ENCODE peak calls at places on chromosome 4, in five cellular contexts. B, C, Z, Q and H are unnamed samples. For H4K20me1, the result is how much of the 10 kb centered on the place peaks cover.

GRCh38 chr4:16820304-16820703 is 78.1 kb downstream of the LDB2 start:
- DNase-seq in B (no peak), C (no peak), Z (no peak), Q (no peak), H (no peak)

GRCh38 chr4:174545268-174545667 is 23.0 kb upstream of the HPGD start:
- DNase-seq in B (no peak), C (no peak), Z (no peak), Q (no peak), H (no peak)

GRCh38 chr4:138868562-138868961 is 147.0 kb upstream of the NOCT start:
- DNase-seq in B (peak), C (no peak), Z (no peak), Q (no peak), H (no peak)

GRCh38 chr4:110005461-110006056 is 92.9 kb downstream of the EGF start:
- DNase-seq in B (peak), C (peak), Z (peak), Q (peak), H (no peak)

GRCh38 chr4:56979674-56980073 is 978 bp downstream of the POLR2B start:
- DNase-seq in B (peak), C (no peak), Z (no peak), Q (no peak), H (no peak)

GRCh38 chr4:173217727-173218126 is 49.1 kb downstream of the GALNT7 start:
- DNase-seq in B (peak), C (no peak), Z (no peak), Q (peak), H (no peak)

GRCh38 chr4:177220376-177220775 is 89.3 kb upstream of the NEIL3 start:
- DNase-seq in B (peak), C (no peak), Z (no peak), Q (no peak), H (no peak)

GRCh38 chr4:7434766-7435150 is at the start of gene PSAPL1:
- DNase-seq in B (peak), C (peak), Z (no peak), Q (peak), H (no peak)

GRCh38 chr4:81504685-81505598 is 33.2 kb upstream of the RASGEF1B start:
- DNase-seq in B (no peak), C (no peak), Z (no peak), Q (no peak), H (no peak)

GRCh38 chr4:56828784-56829535 is 7.5 kb upstream of the SPINK2 start:
- DNase-seq in B (peak), C (no peak), Z (no peak), Q (no peak), H (no peak)

GRCh38 chr4:10082047-10082446 is 34.6 kb downstream of the WDR1 start:
- DNase-seq in B (no peak), C (no peak), Z (no peak), Q (peak), H (no peak)

GRCh38 chr4:82043081-82043808 is 330.5 kb downstream of the HNRNPD start:
- DNase-seq in B (no peak), C (no peak), Z (no peak), Q (no peak), H (no peak)

GRCh38 chr4:169870507-169870906 is 112.8 kb upstream of the HPF1 start:
- DNase-seq in B (no peak), C (no peak), Z (no peak), Q (no peak), H (no peak)

GRCh38 chr4:109389367-109390118 is 44.1 kb upstream of the SEC24B start:
- DNase-seq in B (no peak), C (no peak), Z (peak), Q (no peak), H (no peak)

GRCh38 chr4:147015531-147015930 is 69.9 kb upstream of the TTC29 start:
- DNase-seq in B (no peak), C (no peak), Z (no peak), Q (no peak), H (no peak)

GRCh38 chr4:179398414-179398813 is 1956.2 kb upstream of the AGA start:
- DNase-seq in B (no peak), C (no peak), Z (no peak), Q (no peak), H (no peak)

GRCh38 chr4:89661490-89661889 is 175.5 kb downstream of the SNCA start:
- DNase-seq in B (peak), C (no peak), Z (no peak), Q (no peak), H (no peak)

GRCh38 chr4:75940692-75941253 is at the start of gene NAAA:
- DNase-seq in B (peak), C (peak), Z (no peak), Q (peak), H (peak)

GRCh38 chr4:188031751-188032150 is 36.2 kb downstream of the ZFP42 start:
- DNase-seq in B (no peak), C (no peak), Z (no peak), Q (no peak), H (peak)

GRCh38 chr4:163092093-163092492 is 74.6 kb downstream of the NAF1 start:
- DNase-seq in B (no peak), C (no peak), Z (no peak), Q (no peak), H (no peak)

GRCh38 chr4:717601-718320 is 12.1 kb downstream of the PCGF3 start:
- DNase-seq in B (no peak), C (no peak), Z (no peak), Q (no peak), H (no peak)

GRCh38 chr4:5385741-5386251 is 322.6 kb downstream of the EVC2 start:
- DNase-seq in B (no peak), C (no peak), Z (no peak), Q (peak), H (no peak)

GRCh38 chr4:155371432-155372043 is 5.2 kb downstream of the MAP9 start:
- DNase-seq in B (peak), C (peak), Z (no peak), Q (no peak), H (no peak)

GRCh38 chr4:147693202-147693601 is 9.2 kb upstream of the PRMT9 start:
- DNase-seq in B (no peak), C (no peak), Z (no peak), Q (no peak), H (no peak)

GRCh38 chr4:26624042-26624441 is 40.2 kb downstream of the TBC1D19 start:
- DNase-seq in B (no peak), C (no peak), Z (no peak), Q (no peak), H (no peak)

GRCh38 chr4:138110815-138111214 is 131.3 kb downstream of the SLC7A11 start:
- DNase-seq in B (peak), C (no peak), Z (no peak), Q (no peak), H (no peak)

GRCh38 chr4:170736710-170737109 is 647.0 kb upstream of the AADAT start:
- DNase-seq in B (no peak), C (no peak), Z (no peak), Q (no peak), H (no peak)

GRCh38 chr4:55248756-55249155 is 97.3 kb upstream of the SRD5A3 start:
- DNase-seq in B (peak), C (no peak), Z (no peak), Q (no peak), H (no peak)

GRCh38 chr4:55249476-55249875 is 96.6 kb upstream of the SRD5A3 start:
- DNase-seq in B (no peak), C (no peak), Z (no peak), Q (no peak), H (no peak)

GRCh38 chr4:55251896-55252295 is 94.1 kb upstream of the SRD5A3 start:
- DNase-seq in B (no peak), C (no peak), Z (no peak), Q (no peak), H (no peak)

GRCh38 chr4:55251352-55251751 is 94.7 kb upstream of the SRD5A3 start:
- DNase-seq in B (no peak), C (no peak), Z (no peak), Q (no peak), H (no peak)

DNA sequence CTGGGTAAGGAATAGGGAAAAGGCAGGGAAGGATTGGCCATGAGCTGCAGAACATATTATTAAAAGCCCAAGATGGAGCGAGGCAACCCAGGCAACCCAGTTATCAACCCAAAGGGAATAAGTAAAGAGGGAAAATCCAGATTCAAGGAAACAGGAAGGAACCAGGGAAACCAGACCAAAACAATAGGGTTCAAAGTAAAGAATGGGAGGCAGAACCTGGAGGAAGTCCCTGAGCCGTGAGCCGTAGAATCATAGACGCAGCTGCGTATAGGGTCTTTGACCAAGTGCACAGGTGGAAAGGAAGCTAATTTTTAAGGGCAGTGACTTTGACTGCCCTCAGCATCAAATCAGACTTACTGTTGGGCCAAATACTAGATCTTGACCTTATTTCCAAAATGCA is 98.5 kb upstream of the SRD5A3 start:
- DNase-seq in B (no peak), C (no peak), Z (no peak), Q (no peak), H (no peak)
- TF ChIP-seq CEBPB in B (no peak), C (no peak), Z (no peak), Q (no peak), H (no peak)

GRCh38 chr4:1842993-1843448 is 12.9 kb downstream of the LETM1 start:
- DNase-seq in B (peak), C (no peak), Z (no peak), Q (no peak), H (no peak)
- H4K20me1 ChIP-seq in B (under half), C (under half), Z (under half), Q (under half), H (under half)

GRCh38 chr4:29770627-29771026 is 949.5 kb upstream of the PCDH7 start:
- DNase-seq in B (peak), C (peak), Z (no peak), Q (no peak), H (no peak)
- TF ChIP-seq CEBPB in B (no peak), C (no peak), Z (no peak), Q (no peak), H (no peak)

GRCh38 chr4:2415881-2416563 is 2.4 kb downstream of the ZFYVE28 start:
- DNase-seq in B (no peak), C (no peak), Z (no peak), Q (no peak), H (no peak)
- H4K20me1 ChIP-seq in B (under half), C (under half), Z (under half), Q (under half), H (under half)

DNA sequence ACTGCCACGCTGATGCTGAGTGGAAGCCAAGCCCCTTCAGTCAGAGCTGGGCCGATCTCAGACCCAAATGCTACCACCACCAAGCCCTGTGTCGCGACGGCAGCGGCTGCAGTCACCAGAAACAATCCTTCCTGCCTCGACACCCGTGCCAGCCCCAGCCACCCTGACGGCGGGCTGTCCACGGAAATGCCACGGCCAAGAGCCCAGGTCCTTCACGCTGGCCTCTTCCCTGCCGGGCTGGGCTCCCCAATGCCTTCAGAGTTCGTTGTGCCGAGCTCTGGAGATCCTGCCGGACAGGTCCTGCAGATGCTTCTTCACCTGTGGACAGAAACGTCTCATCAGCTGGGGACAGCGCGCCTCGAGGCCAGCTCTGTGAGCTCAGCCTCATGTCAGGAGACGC is 19.5 kb downstream of the LRPAP1 start:
- DNase-seq in B (no peak), C (no peak), Z (no peak), Q (no peak), H (no peak)
- TF ChIP-seq CEBPB in B (no peak), C (no peak), Z (no peak), Q (no peak), H (no peak)

DNA sequence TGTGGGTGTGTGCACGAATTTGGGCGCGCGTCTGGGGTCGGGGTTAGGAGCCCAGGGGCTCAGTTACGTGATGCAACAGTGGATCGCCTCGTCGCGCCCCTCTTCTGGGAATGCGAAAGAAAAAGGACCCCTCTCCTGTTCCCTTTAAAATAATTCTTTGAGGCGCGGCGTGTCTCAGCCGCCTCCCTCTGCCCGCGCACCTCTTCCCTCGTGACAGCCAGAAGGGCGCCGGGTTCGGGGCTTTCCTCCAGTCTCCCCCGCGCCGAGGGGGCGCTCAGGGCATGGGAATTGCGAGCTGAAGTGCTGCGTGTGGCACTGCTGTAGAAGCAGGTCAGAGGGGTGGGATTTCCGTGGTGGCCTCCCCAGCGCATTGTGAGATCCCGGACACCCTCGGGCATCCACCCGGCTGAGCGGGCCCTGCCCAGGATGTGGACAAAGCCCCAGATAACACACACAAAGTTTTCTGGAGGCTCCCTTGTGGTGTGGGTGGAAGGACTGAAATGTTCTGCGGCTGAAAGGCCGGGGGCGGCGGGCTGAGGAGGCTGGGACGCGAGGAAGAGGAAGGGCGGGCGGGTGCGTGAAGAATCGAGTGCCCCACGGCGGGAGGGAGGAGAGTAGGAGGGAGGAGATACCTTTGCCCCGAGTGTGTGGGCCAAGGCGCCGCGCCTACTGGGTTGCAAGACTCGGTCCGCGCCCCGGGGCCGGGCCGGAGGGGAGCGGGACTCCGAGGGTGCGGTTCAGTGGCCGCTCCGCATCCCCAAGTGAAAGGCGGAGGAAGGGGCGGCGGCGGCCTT is 697 bp downstream of the SEPTIN11 start:
- DNase-seq in B (no peak), C (no peak), Z (no peak), Q (peak), H (no peak)
- H4K20me1 ChIP-seq in B (half or more), C (under half), Z (under half), Q (under half), H (under half)

GRCh38 chr4:185625503-185625902 is 90.2 kb upstream of the PDLIM3 start:
- DNase-seq in B (no peak), C (no peak), Z (no peak), Q (no peak), H (no peak)
- TF ChIP-seq CEBPB in B (no peak), C (no peak), Z (no peak), Q (no peak), H (no peak)

GRCh38 chr4:23423540-23423939 is 466.3 kb downstream of the PPARGC1A start:
- DNase-seq in B (no peak), C (no peak), Z (no peak), Q (no peak), H (no peak)
- H4K20me1 ChIP-seq in B (under half), C (under half), Z (under half), Q (under half), H (under half)

GRCh38 chr4:14532436-14532835 is 469.8 kb upstream of the CPEB2 start:
- DNase-seq in B (no peak), C (no peak), Z (no peak), Q (no peak), H (no peak)
- TF ChIP-seq CEBPB in B (no peak), C (no peak), Z (no peak), Q (no peak), H (no peak)

GRCh38 chr4:2813446-2814405 is 20.8 kb downstream of the SH3BP2 start:
- DNase-seq in B (no peak), C (no peak), Z (no peak), Q (no peak), H (no peak)
- H4K20me1 ChIP-seq in B (under half), C (under half), Z (under half), Q (under half), H (under half)